ENCODE peak calls at places on chromosomes 3 and 15, in ten cellular contexts. A is Calu3, E is cardiac fibroblast, O is endothelial cell, Z is fibroblast of mammary gland, M is GM23338, C is gastrocnemius medialis, P is pancreas, V is progenitor cell of endocrine pancreas, T is glutamatergic neuron. G is an unnamed sample.

GRCh38 chr3:120506076-120506827 is 55.5 kb upstream of the FSTL1 start:
- DNase-seq in A (no peak), E (peak), O (no peak), Z (peak), M (no peak), C (no peak), P (no peak), V (no peak), T (no peak), G (no peak)

GRCh38 chr3:193605876-193606275 is 12.9 kb downstream of the OPA1 start:
- DNase-seq in A (peak), E (peak), O (peak), Z (peak), M (peak), C (peak), P (no peak), V (no peak), T (peak), G (no peak)

GRCh38 chr3:113212155-113212844 is 943 bp downstream of the BOC start:
- DNase-seq in A (no peak), E (peak), O (peak), Z (peak), M (peak), C (no peak), P (peak), V (no peak), T (peak), G (no peak)

GRCh38 chr3:126552688-126553283 is 5.9 kb downstream of the C3orf22 start:
- DNase-seq in A (no peak), E (no peak), O (peak), Z (no peak), M (no peak), C (peak), P (no peak), V (peak), T (peak), G (peak)

GRCh38 chr3:42169579-42169978 is 78.4 kb downstream of the TRAK1 start:
- DNase-seq in A (no peak), E (no peak), O (no peak), Z (no peak), M (no peak), C (no peak), P (no peak), V (no peak), T (no peak), G (no peak)

GRCh38 chr15:56918907-56919707 is 663 bp downstream of the TCF12 start:
- DNase-seq in A (peak), E (peak), O (peak), Z (peak), M (peak), C (peak), P (peak), V (peak), T (peak), G (no peak)

GRCh38 chr3:106540743-106541142 is 671.9 kb upstream of the CBLB start:
- DNase-seq in A (no peak), E (no peak), O (no peak), Z (no peak), M (peak), C (no peak), P (no peak), V (no peak), T (no peak), G (no peak)

GRCh38 chr3:71031151-71031550 is 552.4 kb downstream of the FOXP1 start:
- DNase-seq in A (no peak), E (no peak), O (no peak), Z (no peak), M (no peak), C (no peak), P (no peak), V (no peak), T (no peak), G (no peak)

GRCh38 chr3:182364323-182364722 is 429.0 kb upstream of the ATP11B start:
- DNase-seq in A (no peak), E (no peak), O (no peak), Z (no peak), M (peak), C (no peak), P (peak), V (no peak), T (no peak), G (peak)

GRCh38 chr15:47570451-47570850 is 146.9 kb upstream of the SEMA6D start:
- DNase-seq in A (no peak), E (no peak), O (no peak), Z (no peak), M (no peak), C (no peak), P (no peak), V (no peak), T (no peak), G (no peak)

GRCh38 chr3:62876064-62876463 is 848 bp upstream of the CADPS start:
- DNase-seq in A (peak), E (peak), O (peak), Z (peak), M (peak), C (no peak), P (peak), V (peak), T (peak), G (no peak)

GRCh38 chr3:23600178-23600577 is 205.6 kb upstream of the UBE2E1 start:
- DNase-seq in A (peak), E (peak), O (no peak), Z (peak), M (no peak), C (peak), P (no peak), V (no peak), T (no peak), G (no peak)

GRCh38 chr15:80893777-80894176 is 95.8 kb downstream of the MESD start:
- DNase-seq in A (no peak), E (peak), O (no peak), Z (peak), M (no peak), C (peak), P (no peak), V (no peak), T (no peak), G (no peak)

GRCh38 chr3:190183121-190183520 is 62.4 kb upstream of the P3H2 start:
- DNase-seq in A (no peak), E (peak), O (no peak), Z (peak), M (peak), C (no peak), P (no peak), V (no peak), T (no peak), G (no peak)

GRCh38 chr3:138408751-138409161 is 25.7 kb upstream of the ESYT3 start:
- DNase-seq in A (no peak), E (no peak), O (no peak), Z (peak), M (peak), C (no peak), P (no peak), V (no peak), T (no peak), G (no peak)

GRCh38 chr15:71296032-71296686 is 180.9 kb downstream of the THSD4 start:
- DNase-seq in A (peak), E (peak), O (no peak), Z (peak), M (no peak), C (no peak), P (no peak), V (no peak), T (no peak), G (no peak)

DNA sequence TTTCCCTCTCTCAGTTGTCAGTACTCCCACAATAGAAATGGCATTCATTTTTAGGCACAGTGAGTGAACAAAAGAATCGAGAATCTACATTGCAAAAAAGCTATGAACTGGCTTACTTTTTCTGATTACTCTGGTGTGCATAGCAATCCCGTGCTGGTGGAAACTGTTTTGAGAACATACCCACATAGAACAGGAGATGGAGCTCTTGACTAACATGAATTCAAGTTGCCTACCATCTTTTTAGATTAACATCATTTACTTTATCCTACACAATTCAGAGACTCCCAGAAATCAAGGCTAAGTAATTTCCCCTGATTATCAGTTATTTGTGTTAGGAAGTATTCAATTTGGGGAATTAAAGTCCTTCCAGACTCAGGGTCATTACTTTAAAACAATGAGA is 326.6 kb downstream of the ARPP21 start:
- DNase-seq in A (peak), E (peak), O (no peak), Z (peak), M (peak), C (no peak), P (no peak), V (no peak), T (no peak), G (no peak)
- TF ChIP-seq CTCF in A (no peak), E (peak), O (peak), Z (peak), M (peak), C (peak), P (no peak), V (peak), T (peak), G (peak)

GRCh38 chr3:146334151-146334550 is 83.2 kb upstream of the PLSCR4 start:
- DNase-seq in A (peak), E (peak), O (peak), Z (peak), M (peak), C (no peak), P (no peak), V (no peak), T (no peak), G (no peak)
- TF ChIP-seq CTCF in A (peak), E (peak), O (no peak), Z (peak), M (no peak), C (no peak), P (no peak), V (no peak), T (no peak), G (peak)

GRCh38 chr3:107548601-107549000 is 25.8 kb downstream of the BBX start:
- DNase-seq in A (no peak), E (no peak), O (no peak), Z (no peak), M (no peak), C (no peak), P (no peak), V (no peak), T (no peak), G (no peak)

GRCh38 chr3:107545680-107546120 is 22.9 kb downstream of the BBX start:
- DNase-seq in A (no peak), E (peak), O (no peak), Z (peak), M (no peak), C (no peak), P (no peak), V (no peak), T (no peak), G (no peak)

GRCh38 chr3:107542665-107543064 is 19.9 kb downstream of the BBX start:
- DNase-seq in A (no peak), E (no peak), O (no peak), Z (peak), M (no peak), C (no peak), P (no peak), V (no peak), T (no peak), G (no peak)

GRCh38 chr3:107540857-107541256 is 18.1 kb downstream of the BBX start:
- DNase-seq in A (no peak), E (no peak), O (no peak), Z (no peak), M (no peak), C (no peak), P (no peak), V (no peak), T (no peak), G (no peak)

GRCh38 chr3:107543666-107544065 is 20.9 kb downstream of the BBX start:
- DNase-seq in A (no peak), E (peak), O (no peak), Z (peak), M (peak), C (no peak), P (no peak), V (no peak), T (no peak), G (no peak)
- TF ChIP-seq CTCF in A (no peak), E (peak), O (peak), Z (no peak), M (peak), C (peak), P (no peak), V (peak), T (no peak), G (peak)

DNA sequence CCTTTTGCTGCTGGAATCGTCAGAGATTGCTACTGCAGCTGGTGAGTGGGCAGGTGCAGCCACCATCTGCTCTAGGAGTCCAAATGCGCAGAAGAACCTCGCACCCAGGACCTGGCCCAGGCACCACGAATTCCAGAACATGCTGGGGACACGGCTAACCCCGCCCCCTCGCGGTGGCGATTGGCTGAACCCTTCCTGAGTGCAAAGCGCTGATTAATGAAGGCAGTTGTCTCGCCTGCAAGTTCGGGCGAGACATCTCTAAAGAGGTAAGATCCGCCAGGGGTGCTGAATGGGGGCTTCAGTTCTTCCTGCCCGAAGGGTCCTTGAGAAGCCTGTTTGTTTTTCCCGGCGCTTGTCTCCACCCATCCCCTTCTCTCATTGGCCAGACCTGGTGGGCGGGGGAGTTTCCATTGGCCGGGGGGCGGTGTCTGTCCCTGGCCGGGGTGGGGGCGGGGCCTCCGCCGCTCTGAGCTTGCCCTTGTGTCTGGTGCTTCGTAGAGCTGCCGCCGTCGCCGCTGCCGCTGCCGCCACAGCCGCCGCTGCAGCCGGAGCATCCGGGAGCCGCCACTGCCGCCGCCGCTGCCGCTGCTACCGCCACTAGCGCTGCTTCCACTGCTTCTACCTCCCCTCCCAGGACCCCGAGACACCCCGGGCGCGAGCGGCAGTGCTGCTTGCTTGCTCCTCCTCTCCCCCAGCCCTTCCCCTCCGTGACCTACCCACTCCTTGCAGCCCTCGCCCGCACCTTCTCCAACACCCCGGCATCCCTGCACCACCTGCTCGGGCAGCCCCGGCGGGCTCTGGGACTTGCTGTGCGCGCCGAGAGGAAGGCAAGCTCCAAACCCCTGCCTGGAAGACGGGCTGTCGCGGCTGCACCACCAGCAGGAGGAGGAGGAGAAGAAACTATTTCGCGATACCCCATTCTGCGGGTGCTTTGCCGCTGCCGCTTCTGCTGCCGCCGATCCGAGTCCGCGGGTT is at the start of gene CADM2:
- DNase-seq in A (peak), E (peak), O (peak), Z (peak), M (peak), C (peak), P (peak), V (peak), T (peak), G (peak)
- TF ChIP-seq CTCF in A (peak), E (peak), O (peak), Z (no peak), M (peak), C (peak), P (no peak), V (peak), T (peak), G (peak)

DNA sequence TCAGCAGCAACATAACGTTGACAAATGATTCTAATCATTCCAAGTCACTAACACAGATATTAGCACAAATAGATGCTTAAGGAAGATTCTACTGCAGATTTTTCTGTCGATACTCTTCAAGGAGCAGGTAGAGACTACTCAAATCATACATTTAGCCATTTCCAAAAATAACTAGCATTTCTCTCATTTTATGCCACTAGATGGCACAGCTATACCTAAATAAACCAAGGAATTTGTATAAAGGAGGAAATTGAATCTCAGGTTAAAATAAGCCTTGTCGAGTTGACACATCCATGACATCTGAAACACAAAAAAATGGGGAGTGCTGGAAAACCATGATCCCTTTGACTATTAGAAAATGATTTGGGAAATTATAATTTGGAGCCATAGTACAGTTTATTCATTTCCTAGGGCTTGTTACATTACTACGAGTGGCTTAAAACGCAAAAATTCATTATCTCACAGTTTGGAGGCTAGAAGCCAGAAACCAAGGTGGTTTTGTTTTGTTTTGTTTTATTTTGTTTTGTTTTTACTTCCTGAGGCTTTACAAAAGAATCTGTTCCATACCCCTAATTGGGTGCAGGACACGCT is 59.5 kb upstream of the STRIT1 start:
- DNase-seq in A (no peak), E (peak), O (no peak), Z (peak), M (peak), C (no peak), P (no peak), V (no peak), T (no peak), G (no peak)
- TF ChIP-seq CTCF in A (peak), E (peak), O (peak), Z (peak), M (peak), C (peak), P (no peak), V (peak), T (no peak), G (peak)